ENCODE peak calls at places on chromosomes 2 and 18, in five cellular contexts. P is AG04449, W is osteocyte, V is upper lobe of left lung, L is mammary epithelial cell. G is an unnamed sample.

GRCh38 chr2:216601632-216602409 is 31.4 kb upstream of the IGFBP2 start:
- DNase-seq in P (no peak), W (no peak), V (no peak), L (peak; percentile 82), G (no peak)

GRCh38 chr2:128366746-128367511 is 48.3 kb upstream of the HS6ST1 start:
- DNase-seq in P (no peak), W (no peak), V (no peak), L (no peak), G (no peak)

GRCh38 chr2:233424028-233424951 is 70.0 kb downstream of the DGKD start:
- DNase-seq in P (no peak), W (peak; percentile 49), V (peak; percentile 47), L (peak; percentile 83), G (no peak)

GRCh38 chr2:180715044-180715443 is 265.4 kb upstream of the UBE2E3 start:
- DNase-seq in P (no peak), W (no peak), V (no peak), L (no peak), G (no peak)

GRCh38 chr2:67213270-67213670 is 183.9 kb upstream of the ETAA1 start:
- DNase-seq in P (no peak), W (no peak), V (no peak), L (no peak), G (no peak)

GRCh38 chr2:105180491-105180972 is 61.0 kb upstream of the GPR45 start:
- DNase-seq in P (no peak), W (no peak), V (peak; percentile 38), L (no peak), G (no peak)

GRCh38 chr2:54942373-54942772 is 107.9 kb downstream of the RTN4 start:
- DNase-seq in P (no peak), W (peak; percentile 34), V (no peak), L (no peak), G (no peak)

GRCh38 chr2:67782443-67782842 is 280.4 kb downstream of the C1D start:
- DNase-seq in P (no peak), W (no peak), V (no peak), L (no peak), G (no peak)

GRCh38 chr2:168643979-168644378 is 158.5 kb upstream of the NOSTRIN start:
- DNase-seq in P (peak; percentile 45), W (no peak), V (no peak), L (no peak), G (no peak)

GRCh38 chr2:129252781-129253460 is 726.5 kb upstream of the RAB6C start:
- DNase-seq in P (no peak), W (no peak), V (no peak), L (peak; percentile 52), G (no peak)

GRCh38 chr18:59820663-59821062 is 79.1 kb upstream of the PMAIP1 start:
- DNase-seq in P (peak; percentile 47), W (no peak), V (no peak), L (no peak), G (peak; percentile 88)

GRCh38 chr18:44679912-44680270 is 797 bp upstream of the SETBP1 start:
- DNase-seq in P (no peak), W (no peak), V (peak; percentile 88), L (peak; percentile 52), G (no peak)

DNA sequence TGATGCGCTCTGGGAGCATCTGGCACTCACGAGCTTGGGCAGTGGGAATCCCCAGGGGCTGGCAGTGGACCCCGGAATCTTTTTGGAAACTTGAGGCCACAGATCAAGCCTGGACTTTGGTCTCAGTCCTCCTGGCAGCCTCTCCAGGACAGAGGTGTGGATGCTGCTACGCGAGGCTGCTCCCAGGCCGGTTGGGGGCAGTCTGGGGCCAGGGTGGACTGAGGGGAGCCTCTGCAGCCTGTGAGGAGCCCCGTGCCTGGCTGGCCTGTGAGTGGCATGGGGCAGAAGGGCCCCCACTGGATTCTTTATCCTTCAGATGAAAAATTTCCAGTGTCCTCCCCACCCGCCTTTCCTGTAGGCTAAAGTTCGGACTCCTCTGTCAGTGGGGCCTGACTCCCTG is 12.7 kb upstream of the DES start:
- DNase-seq in P (no peak), W (no peak), V (no peak), L (no peak), G (no peak)
- TF ChIP-seq CTCF in P (peak; percentile 55), W (no peak), V (no peak), L (no peak), G (no peak)

GRCh38 chr2:100919316-100919715 is 82.8 kb upstream of the RPL31 start:
- DNase-seq in P (no peak), W (no peak), V (peak; percentile 54), L (no peak), G (no peak)
- TF ChIP-seq CTCF in P (peak; percentile 11), W (peak; percentile 45), V (no peak), L (peak; percentile 24), G (peak; percentile 18)

GRCh38 chr2:208065476-208065875 is 40.1 kb upstream of the PLEKHM3 start:
- DNase-seq in P (no peak), W (no peak), V (no peak), L (no peak), G (no peak)

GRCh38 chr2:208057108-208057507 is 31.8 kb upstream of the PLEKHM3 start:
- DNase-seq in P (no peak), W (no peak), V (no peak), L (no peak), G (no peak)

GRCh38 chr2:208064220-208064951 is 39.1 kb upstream of the PLEKHM3 start:
- DNase-seq in P (peak; percentile 78), W (no peak), V (no peak), L (peak; percentile 88), G (peak; percentile 76)

GRCh38 chr2:208062113-208062512 is 36.8 kb upstream of the PLEKHM3 start:
- DNase-seq in P (no peak), W (no peak), V (no peak), L (peak; percentile 33), G (no peak)
- TF ChIP-seq CTCF in P (peak; percentile 4), W (peak; percentile 40), V (no peak), L (peak; percentile 55), G (peak; percentile 32)

DNA sequence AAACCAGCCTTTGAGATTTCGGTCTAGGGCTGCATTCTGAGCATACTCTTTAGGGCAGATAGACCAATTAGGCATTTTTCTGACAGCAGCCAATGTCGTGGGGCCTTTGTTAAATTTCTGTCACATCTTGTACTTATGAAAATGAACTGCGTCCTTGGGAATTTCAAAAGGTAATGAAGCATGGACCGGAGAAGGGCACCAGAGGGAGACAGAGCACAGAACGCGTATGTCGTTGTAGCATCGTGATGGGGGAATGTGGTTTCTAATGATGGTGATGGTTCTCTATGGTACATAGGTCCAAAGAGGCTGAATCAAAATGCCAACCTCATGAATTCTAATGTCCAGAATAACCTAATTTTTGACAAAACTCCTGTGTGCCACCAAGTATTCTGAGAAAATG is 483.9 kb upstream of the CRIM1 start:
- DNase-seq in P (no peak), W (no peak), V (no peak), L (no peak), G (no peak)
- TF ChIP-seq CTCF in P (peak; percentile 10), W (peak; percentile 10), V (no peak), L (no peak), G (no peak)

DNA sequence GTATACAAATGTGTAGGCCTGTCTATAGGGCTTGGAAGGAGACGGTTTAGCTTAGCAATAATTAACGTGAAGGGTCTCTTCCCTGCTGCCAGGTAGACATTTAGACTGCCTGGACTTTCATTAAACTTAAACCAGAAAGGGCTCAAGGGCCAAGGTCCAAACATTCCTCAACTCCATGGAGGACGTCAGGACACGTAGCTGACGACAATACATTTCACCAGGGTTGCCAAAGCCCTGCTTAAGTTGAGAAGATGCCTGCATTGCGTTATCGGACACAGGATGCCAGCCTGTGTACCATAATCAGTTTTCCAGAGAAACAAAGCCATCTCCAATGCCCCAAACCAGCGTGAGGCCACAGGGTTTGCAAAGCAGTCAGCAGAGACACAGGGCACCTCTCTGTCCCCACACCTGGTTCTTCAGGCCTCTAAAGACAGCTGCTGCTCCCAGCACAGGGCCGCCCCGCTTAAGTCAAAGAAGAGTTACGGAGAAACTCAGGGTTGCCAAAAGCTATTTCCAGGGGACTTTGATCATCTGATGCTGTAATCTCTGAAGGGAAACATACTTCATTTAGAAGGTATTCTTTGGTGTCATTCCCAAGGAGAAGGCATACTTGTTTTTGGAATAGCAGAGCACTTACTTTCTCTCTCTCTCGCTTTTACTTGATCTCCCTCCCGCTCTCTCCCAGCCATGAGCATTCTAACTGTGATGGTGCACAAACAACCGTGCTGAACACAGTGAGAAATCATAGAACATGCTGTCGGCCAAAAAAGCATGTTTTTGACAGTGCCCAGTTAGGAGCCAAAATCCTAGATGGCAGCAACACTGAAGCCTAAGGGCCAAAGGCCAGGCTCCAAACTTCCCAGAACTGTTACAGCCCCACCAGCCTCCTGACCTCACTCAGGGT is 46.0 kb downstream of the TTC32 start:
- DNase-seq in P (no peak), W (no peak), V (no peak), L (no peak), G (no peak)
- TF ChIP-seq CTCF in P (no peak), W (no peak), V (no peak), L (no peak), G (no peak)

GRCh38 chr2:102592601-102593000 is 26.8 kb upstream of the SLC9A2 start:
- DNase-seq in P (no peak), W (no peak), V (no peak), L (no peak), G (no peak)
- TF ChIP-seq CTCF in P (peak; percentile 8), W (peak; percentile 41), V (no peak), L (peak; percentile 72), G (peak; percentile 38)

GRCh38 chr2:175181104-175181876 is at the start of gene ATP5MC3:
- DNase-seq in P (peak; percentile 63), W (peak; percentile 95), V (peak; percentile 97), L (peak; percentile 89), G (peak; percentile 89)
- TF ChIP-seq CTCF in P (peak; percentile 7), W (peak; percentile 31), V (no peak), L (peak; percentile 38), G (peak; percentile 12)

G was measured in AG09319.